ENCODE peak calls at places on chromosomes 11 and 22, in five cellular contexts. T is NCI-H1694; L is AG04449; Q is stimulated activated CD4-positive, alpha-beta T cell treated with anti-CD3 and anti-CD28 coated beads, Interleukin-2, amount 100 ng/mL, for 24 hours; S is right cardiac atrium. K is an unnamed sample.

GRCh38 chr11:72589802-72590761 is 84.1 kb downstream of the PDE2A start:
- DNase-seq in T (no peak), L (no peak), Q (peak; percentile 63), S (peak; percentile 72), K (peak; percentile 57)

GRCh38 chr11:59901306-59901705 is 22.7 kb downstream of the OOSP3 start:
- DNase-seq in T (no peak), L (no peak), Q (no peak), S (no peak), K (no peak)

GRCh38 chr11:69601346-69601975 is 39.5 kb upstream of the CCND1 start:
- DNase-seq in T (no peak), L (no peak), Q (no peak), S (no peak), K (no peak)

GRCh38 chr11:15816996-15817395 is 539.4 kb downstream of the SOX6 start:
- DNase-seq in T (no peak), L (no peak), Q (no peak), S (no peak), K (no peak)

GRCh38 chr11:118304809-118305248 is 299 bp downstream of the CD3E start:
- DNase-seq in T (no peak), L (no peak), Q (peak; percentile 37), S (no peak), K (no peak)

GRCh38 chr11:95101935-95102334 is 12.3 kb downstream of the ENDOD1 start:
- DNase-seq in T (no peak), L (no peak), Q (no peak), S (no peak), K (no peak)

GRCh38 chr11:64729851-64730382 is 6.9 kb upstream of the NRXN2 start:
- DNase-seq in T (no peak), L (no peak), Q (peak; percentile 51), S (peak; percentile 72), K (peak; percentile 48)

GRCh38 chr22:37282385-37282677 is at the start of gene CYTH4:
- DNase-seq in T (no peak), L (no peak), Q (peak; percentile 80), S (peak; percentile 88), K (peak; percentile 86)

K was measured in Right ventricle myocardium superior.